ENCODE peak calls at places on chromosomes 11 and 22, in six cellular contexts. One of them, this sample, is unnamed.
A peak's percentile ranks its signal among the peaks of the same experiment; 100 is the strongest.

GRCh38 chr11:58573451-58574104 is 2.1 kb downstream of the LPXN start:
- DNase-seq in CD8-positive, alpha-beta T cell: peak; percentile 68
- DNase-seq in foreskin fibroblast: peak; percentile 83
- DNase-seq in endodermal cell: no peak
- DNase-seq in Panc1: peak; percentile 22
- DNase-seq in lower lobe of right lung: peak; percentile 52
- DNase-seq in this sample: peak; percentile 89

GRCh38 chr11:24575392-24575791 is 78.5 kb downstream of the LUZP2 start:
- DNase-seq in CD8-positive, alpha-beta T cell: no peak
- DNase-seq in foreskin fibroblast: no peak
- DNase-seq in endodermal cell: no peak
- DNase-seq in Panc1: no peak
- DNase-seq in lower lobe of right lung: no peak
- DNase-seq in this sample: peak; percentile 44

GRCh38 chr11:70046089-70046488 is 32.0 kb upstream of the ANO1 start:
- DNase-seq in CD8-positive, alpha-beta T cell: no peak
- DNase-seq in foreskin fibroblast: no peak
- DNase-seq in endodermal cell: peak; percentile 10
- DNase-seq in Panc1: no peak
- DNase-seq in lower lobe of right lung: no peak
- DNase-seq in this sample: no peak

GRCh38 chr11:77074626-77075221 is 8.0 kb downstream of the CAPN5 start:
- DNase-seq in CD8-positive, alpha-beta T cell: no peak
- DNase-seq in foreskin fibroblast: no peak
- DNase-seq in endodermal cell: peak; percentile 22
- DNase-seq in Panc1: no peak
- DNase-seq in lower lobe of right lung: peak; percentile 37
- DNase-seq in this sample: no peak

GRCh38 chr11:133160754-133161153 is 371.5 kb downstream of the OPCML start:
- DNase-seq in CD8-positive, alpha-beta T cell: no peak
- DNase-seq in foreskin fibroblast: no peak
- DNase-seq in endodermal cell: no peak
- DNase-seq in Panc1: no peak
- DNase-seq in lower lobe of right lung: no peak
- DNase-seq in this sample: no peak

GRCh38 chr22:28795071-28795693 is 5.2 kb downstream of the XBP1 start:
- DNase-seq in CD8-positive, alpha-beta T cell: no peak
- DNase-seq in foreskin fibroblast: no peak
- DNase-seq in endodermal cell: no peak
- DNase-seq in Panc1: no peak
- DNase-seq in lower lobe of right lung: no peak
- DNase-seq in this sample: no peak

GRCh38 chr22:47625013-47625385 is 862.5 kb downstream of the TBC1D22A start:
- DNase-seq in CD8-positive, alpha-beta T cell: no peak
- DNase-seq in foreskin fibroblast: no peak
- DNase-seq in endodermal cell: no peak
- DNase-seq in Panc1: no peak
- DNase-seq in lower lobe of right lung: no peak
- DNase-seq in this sample: no peak

GRCh38 chr11:96388891-96389603 is 665 bp downstream of the CCDC82 start:
- DNase-seq in CD8-positive, alpha-beta T cell: no peak
- DNase-seq in foreskin fibroblast: no peak
- DNase-seq in endodermal cell: no peak
- DNase-seq in Panc1: no peak
- DNase-seq in lower lobe of right lung: no peak
- DNase-seq in this sample: peak; percentile 45

GRCh38 chr11:29008481-29008880 is 900.3 kb downstream of the METTL15 start:
- DNase-seq in CD8-positive, alpha-beta T cell: no peak
- DNase-seq in foreskin fibroblast: no peak
- DNase-seq in endodermal cell: no peak
- DNase-seq in Panc1: no peak
- DNase-seq in lower lobe of right lung: no peak
- DNase-seq in this sample: no peak

GRCh38 chr11:77968337-77968736 is 26.1 kb downstream of the INTS4 start:
- DNase-seq in CD8-positive, alpha-beta T cell: no peak
- DNase-seq in foreskin fibroblast: no peak
- DNase-seq in endodermal cell: no peak
- DNase-seq in Panc1: no peak
- DNase-seq in lower lobe of right lung: no peak
- DNase-seq in this sample: no peak

GRCh38 chr11:69593851-69594250 is 47.1 kb upstream of the CCND1 start:
- DNase-seq in CD8-positive, alpha-beta T cell: no peak
- DNase-seq in foreskin fibroblast: no peak
- DNase-seq in endodermal cell: no peak
- DNase-seq in Panc1: no peak
- DNase-seq in lower lobe of right lung: no peak
- DNase-seq in this sample: no peak

GRCh38 chr22:17998913-17999312 is 25.4 kb downstream of the MICAL3 start:
- DNase-seq in CD8-positive, alpha-beta T cell: no peak
- DNase-seq in foreskin fibroblast: no peak
- DNase-seq in endodermal cell: no peak
- DNase-seq in Panc1: no peak
- DNase-seq in lower lobe of right lung: no peak
- DNase-seq in this sample: no peak

GRCh38 chr22:37604875-37605274 is 3.8 kb upstream of the GGA1 start:
- DNase-seq in CD8-positive, alpha-beta T cell: peak; percentile 71
- DNase-seq in foreskin fibroblast: no peak
- DNase-seq in endodermal cell: no peak
- DNase-seq in Panc1: no peak
- DNase-seq in lower lobe of right lung: no peak
- DNase-seq in this sample: no peak

GRCh38 chr11:65169164-65169641 is 830 bp upstream of the SPDYC start:
- DNase-seq in CD8-positive, alpha-beta T cell: no peak
- DNase-seq in foreskin fibroblast: peak; percentile 45
- DNase-seq in endodermal cell: peak; percentile 47
- DNase-seq in Panc1: no peak
- DNase-seq in lower lobe of right lung: no peak
- DNase-seq in this sample: no peak

GRCh38 chr11:27469333-27469680 is 3.3 kb downstream of the LGR4 start:
- DNase-seq in CD8-positive, alpha-beta T cell: no peak
- DNase-seq in foreskin fibroblast: no peak
- DNase-seq in endodermal cell: no peak
- DNase-seq in Panc1: no peak
- DNase-seq in lower lobe of right lung: no peak
- DNase-seq in this sample: no peak

GRCh38 chr22:40156001-40156516 is 21.7 kb upstream of the TNRC6B start:
- DNase-seq in CD8-positive, alpha-beta T cell: no peak
- DNase-seq in foreskin fibroblast: peak; percentile 23
- DNase-seq in endodermal cell: peak; percentile 68
- DNase-seq in Panc1: no peak
- DNase-seq in lower lobe of right lung: no peak
- DNase-seq in this sample: peak; percentile 91

GRCh38 chr11:69646493-69647201 is 5.7 kb downstream of the CCND1 start:
- DNase-seq in CD8-positive, alpha-beta T cell: no peak
- DNase-seq in foreskin fibroblast: no peak
- DNase-seq in endodermal cell: peak; percentile 57
- DNase-seq in Panc1: no peak
- DNase-seq in lower lobe of right lung: no peak
- DNase-seq in this sample: no peak

GRCh38 chr11:68328374-68329091 is 16.1 kb downstream of the LRP5 start:
- DNase-seq in CD8-positive, alpha-beta T cell: peak; percentile 33
- DNase-seq in foreskin fibroblast: no peak
- DNase-seq in endodermal cell: peak; percentile 79
- DNase-seq in Panc1: no peak
- DNase-seq in lower lobe of right lung: no peak
- DNase-seq in this sample: no peak

GRCh38 chr11:116730568-116730967 is 42.2 kb downstream of the BUD13 start:
- DNase-seq in CD8-positive, alpha-beta T cell: no peak
- DNase-seq in foreskin fibroblast: no peak
- DNase-seq in endodermal cell: peak; percentile 40
- DNase-seq in Panc1: no peak
- DNase-seq in lower lobe of right lung: no peak
- DNase-seq in this sample: no peak

GRCh38 chr11:67584881-67585873 is 1.6 kb downstream of the GSTP1 start:
- DNase-seq in CD8-positive, alpha-beta T cell: peak; percentile 33
- DNase-seq in foreskin fibroblast: no peak
- DNase-seq in endodermal cell: no peak
- DNase-seq in Panc1: no peak
- DNase-seq in lower lobe of right lung: no peak
- DNase-seq in this sample: no peak

GRCh38 chr11:134529212-134530096 is 117.4 kb upstream of the B3GAT1 start:
- DNase-seq in CD8-positive, alpha-beta T cell: no peak
- DNase-seq in foreskin fibroblast: no peak
- DNase-seq in endodermal cell: peak; percentile 48
- DNase-seq in Panc1: no peak
- DNase-seq in lower lobe of right lung: peak; percentile 30
- DNase-seq in this sample: no peak

GRCh38 chr11:1924646-1925372 is 5.3 kb downstream of the TNNT3 start:
- DNase-seq in CD8-positive, alpha-beta T cell: no peak
- DNase-seq in foreskin fibroblast: no peak
- DNase-seq in endodermal cell: no peak
- DNase-seq in Panc1: no peak
- DNase-seq in lower lobe of right lung: no peak
- DNase-seq in this sample: no peak

GRCh38 chr11:29318134-29318845 is 698.5 kb downstream of the KCNA4 start:
- DNase-seq in CD8-positive, alpha-beta T cell: no peak
- DNase-seq in foreskin fibroblast: peak; percentile 62
- DNase-seq in endodermal cell: no peak
- DNase-seq in Panc1: no peak
- DNase-seq in lower lobe of right lung: no peak
- DNase-seq in this sample: peak; percentile 36

GRCh38 chr11:35282226-35282882 is 137.0 kb downstream of the SLC1A2 start:
- DNase-seq in CD8-positive, alpha-beta T cell: no peak
- DNase-seq in foreskin fibroblast: peak; percentile 57
- DNase-seq in endodermal cell: no peak
- DNase-seq in Panc1: no peak
- DNase-seq in lower lobe of right lung: no peak
- DNase-seq in this sample: peak; percentile 50

GRCh38 chr22:41661713-41662112 is 27.0 kb downstream of the SNU13 start:
- DNase-seq in CD8-positive, alpha-beta T cell: no peak
- DNase-seq in foreskin fibroblast: no peak
- DNase-seq in endodermal cell: no peak
- DNase-seq in Panc1: no peak
- DNase-seq in lower lobe of right lung: no peak
- DNase-seq in this sample: no peak

GRCh38 chr22:41661088-41661487 is 27.6 kb downstream of the SNU13 start:
- DNase-seq in CD8-positive, alpha-beta T cell: no peak
- DNase-seq in foreskin fibroblast: no peak
- DNase-seq in endodermal cell: no peak
- DNase-seq in Panc1: no peak
- DNase-seq in lower lobe of right lung: no peak
- DNase-seq in this sample: no peak

GRCh38 chr22:41664490-41664889 is 24.2 kb downstream of the SNU13 start:
- DNase-seq in CD8-positive, alpha-beta T cell: no peak
- DNase-seq in foreskin fibroblast: no peak
- DNase-seq in endodermal cell: no peak
- DNase-seq in Panc1: no peak
- DNase-seq in lower lobe of right lung: no peak
- DNase-seq in this sample: peak; percentile 29

GRCh38 chr22:41668971-41669911 is 19.4 kb downstream of the SNU13 start:
- DNase-seq in CD8-positive, alpha-beta T cell: no peak
- DNase-seq in foreskin fibroblast: peak; percentile 75
- DNase-seq in endodermal cell: no peak
- DNase-seq in Panc1: peak; percentile 51
- DNase-seq in lower lobe of right lung: no peak
- DNase-seq in this sample: peak; percentile 43

DNA sequence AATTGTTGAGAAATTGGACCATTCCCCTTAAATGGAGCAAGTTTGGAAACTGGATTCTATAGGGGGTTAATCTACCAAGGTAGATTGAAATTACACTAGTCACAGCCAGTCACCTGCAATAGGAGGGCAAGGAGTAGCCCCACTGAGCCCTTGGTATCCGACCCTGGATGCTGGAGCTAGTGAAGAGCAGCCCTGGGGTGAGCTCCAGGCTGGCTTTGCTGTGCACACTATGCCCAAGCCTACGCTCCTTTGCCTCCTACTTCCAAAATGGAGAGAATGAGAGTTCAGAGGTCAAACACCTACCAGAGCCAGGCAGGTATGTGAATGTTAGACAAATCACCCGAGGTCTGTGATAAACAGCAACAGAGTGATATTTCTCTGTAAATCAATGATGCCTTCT is 23.7 kb downstream of the SNU13 start:
- DNase-seq in CD8-positive, alpha-beta T cell: no peak
- DNase-seq in foreskin fibroblast: no peak
- DNase-seq in endodermal cell: no peak
- DNase-seq in Panc1: no peak
- DNase-seq in lower lobe of right lung: no peak
- DNase-seq in this sample: no peak
- H3K4me3 ChIP-seq in CD8-positive, alpha-beta T cell: no peak overlapping the region
- H3K4me3 ChIP-seq in foreskin fibroblast: no peak overlapping the region
- H3K4me3 ChIP-seq in endodermal cell: no peak overlapping the region
- H3K4me3 ChIP-seq in Panc1: no peak overlapping the region
- H3K4me3 ChIP-seq in lower lobe of right lung: no peak overlapping the region
- H3K4me3 ChIP-seq in this sample: no peak overlapping the region

GRCh38 chr11:114587398-114587953 is 8.1 kb downstream of the NXPE4 start:
- DNase-seq in CD8-positive, alpha-beta T cell: no peak
- DNase-seq in foreskin fibroblast: no peak
- DNase-seq in endodermal cell: no peak
- DNase-seq in Panc1: no peak
- DNase-seq in lower lobe of right lung: no peak
- DNase-seq in this sample: no peak

GRCh38 chr11:114586797-114587196 is 8.8 kb downstream of the NXPE4 start:
- DNase-seq in CD8-positive, alpha-beta T cell: no peak
- DNase-seq in foreskin fibroblast: no peak
- DNase-seq in endodermal cell: peak; percentile 56
- DNase-seq in Panc1: no peak
- DNase-seq in lower lobe of right lung: no peak
- DNase-seq in this sample: no peak
- TF ChIP-seq CTCF in CD8-positive, alpha-beta T cell: no peak
- TF ChIP-seq CTCF in foreskin fibroblast: peak; percentile 12
- TF ChIP-seq CTCF in endodermal cell: peak; percentile 58
- TF ChIP-seq CTCF in Panc1: peak; percentile 47
- TF ChIP-seq CTCF in lower lobe of right lung: no peak
- TF ChIP-seq CTCF in this sample: no peak

DNA sequence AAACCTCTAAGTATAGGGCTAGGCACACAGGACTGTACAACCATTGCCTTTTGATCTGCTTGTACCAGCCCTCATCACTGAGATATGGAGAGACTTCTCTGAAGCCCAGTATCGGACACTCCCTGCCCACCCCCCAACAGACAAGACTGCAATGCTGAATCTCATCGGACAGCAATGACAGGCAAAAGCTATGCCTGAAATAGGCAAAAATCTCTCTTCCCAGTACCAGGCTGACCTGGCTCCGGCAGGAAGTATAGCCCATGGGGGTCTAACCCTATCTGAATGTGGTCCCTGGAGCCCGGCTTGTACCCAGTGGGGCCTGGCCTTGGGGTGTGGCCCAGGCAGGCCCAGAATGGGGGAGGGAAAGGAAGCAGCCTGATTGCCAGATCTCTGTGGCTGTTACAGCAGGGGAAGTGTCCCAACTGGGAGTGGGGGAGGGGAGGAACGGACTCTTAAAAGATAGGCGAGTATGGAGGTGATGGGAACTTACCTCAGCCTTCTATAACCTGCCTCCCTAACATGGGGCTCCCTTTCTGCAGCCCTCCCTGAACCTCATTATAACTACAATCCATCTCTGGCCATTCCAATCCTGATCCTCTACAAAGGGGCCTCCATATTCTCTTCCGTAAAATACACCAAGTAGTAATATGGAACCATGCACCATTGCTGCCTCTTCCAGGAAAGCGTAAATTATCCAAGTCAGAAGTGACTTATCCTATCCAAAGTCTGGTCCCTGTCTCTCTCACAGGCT is 6.2 kb downstream of the RHOG start:
- DNase-seq in CD8-positive, alpha-beta T cell: no peak
- DNase-seq in foreskin fibroblast: no peak
- DNase-seq in endodermal cell: no peak
- DNase-seq in Panc1: no peak
- DNase-seq in lower lobe of right lung: peak; percentile 79
- DNase-seq in this sample: no peak
- H3K4me3 ChIP-seq in CD8-positive, alpha-beta T cell: peak overlapping the region; percentile 26
- H3K4me3 ChIP-seq in foreskin fibroblast: no peak overlapping the region
- H3K4me3 ChIP-seq in endodermal cell: no peak overlapping the region
- H3K4me3 ChIP-seq in Panc1: no peak overlapping the region
- H3K4me3 ChIP-seq in lower lobe of right lung: no peak overlapping the region
- H3K4me3 ChIP-seq in this sample: no peak overlapping the region

GRCh38 chr11:131217313-131218297 is 152.8 kb upstream of the NTM start:
- DNase-seq in CD8-positive, alpha-beta T cell: no peak
- DNase-seq in foreskin fibroblast: no peak
- DNase-seq in endodermal cell: peak; percentile 72
- DNase-seq in Panc1: no peak
- DNase-seq in lower lobe of right lung: no peak
- DNase-seq in this sample: peak; percentile 34
- TF ChIP-seq CTCF in CD8-positive, alpha-beta T cell: no peak
- TF ChIP-seq CTCF in foreskin fibroblast: peak; percentile 40
- TF ChIP-seq CTCF in endodermal cell: peak; percentile 67
- TF ChIP-seq CTCF in Panc1: peak; percentile 47
- TF ChIP-seq CTCF in lower lobe of right lung: no peak
- TF ChIP-seq CTCF in this sample: peak; percentile 46